ENCODE peak calls at places on chromosome 6, in eight cellular contexts. M, Q, I, E, B, G, H and L are unnamed samples.

GRCh38 chr6:119978274-119978889 is 628.8 kb upstream of the MAN1A1 start:
- DNase-seq in I (peak), B (no peak), Q (peak), E (no peak), G (no peak), H (no peak), M (no peak), L (peak)

GRCh38 chr6:119454694-119455093 is 105.1 kb upstream of the MAN1A1 start:
- DNase-seq in E (no peak), Q (peak), B (no peak), H (no peak), M (no peak), G (no peak), I (no peak), L (peak)

GRCh38 chr6:73713426-73714147 is 17.6 kb downstream of the CD109 start:
- DNase-seq in G (no peak), Q (no peak), H (no peak), I (no peak), E (no peak), M (no peak), B (no peak), L (peak)

GRCh38 chr6:11202513-11203305 is 29.8 kb downstream of the NEDD9 start:
- DNase-seq in M (peak), H (no peak), B (peak), E (no peak), G (no peak), Q (no peak), I (no peak), L (no peak)

GRCh38 chr6:21164768-21165326 is 428.7 kb upstream of the SOX4 start:
- DNase-seq in E (no peak), M (peak), G (no peak), B (no peak), Q (no peak), H (no peak), I (no peak), L (peak)

GRCh38 chr6:42068173-42068572 is 17.8 kb downstream of the TAF8 start:
- DNase-seq in I (no peak), H (no peak), G (no peak), Q (no peak), E (peak), B (no peak), M (no peak), L (no peak)

GRCh38 chr6:49979584-49979983 is 10.2 kb upstream of the DEFB113 start:
- DNase-seq in H (no peak), Q (no peak), G (no peak), I (no peak), E (no peak), M (no peak), B (no peak), L (no peak)

GRCh38 chr6:69622230-69622629 is 174.6 kb downstream of the LMBRD1 start:
- DNase-seq in G (no peak), Q (no peak), I (no peak), E (no peak), B (no peak), H (peak), M (no peak), L (no peak)

GRCh38 chr6:157579467-157580031 is 198.6 kb downstream of the ZDHHC14 start:
- DNase-seq in Q (no peak), H (no peak), G (no peak), E (no peak), M (no peak), B (no peak), I (no peak), L (peak)

GRCh38 chr6:135403584-135403983 is 94.0 kb downstream of the AHI1 start:
- DNase-seq in E (no peak), G (no peak), H (no peak), I (no peak), M (no peak), B (no peak), Q (no peak), L (no peak)